ENCODE peak calls at places on chromosome 9, in four cellular contexts. Y is dorsolateral prefrontal cortex, S is NCI-H1105, H is upper lobe of left lung. G is an unnamed sample.

GRCh38 chr9:106025449-106025848 is 331.1 kb downstream of the TMEM38B start:
- DNase-seq in Y (no peak), H (no peak), S (no peak), G (no peak)

GRCh38 chr9:27385606-27386005 is 88.7 kb upstream of the EQTN start:
- DNase-seq in H (peak; percentile 60), S (peak; percentile 86), Y (no peak), G (no peak)

GRCh38 chr9:95311956-95312355 is 5.6 kb downstream of the FANCC start:
- DNase-seq in H (no peak), S (no peak), Y (no peak), G (no peak)

GRCh38 chr9:92920437-92920836 is 26.9 kb upstream of the FGD3 start:
- DNase-seq in Y (no peak), S (no peak), H (no peak), G (no peak)

GRCh38 chr9:33924978-33925797 is 108.2 kb downstream of the UBE2R2 start:
- DNase-seq in H (no peak), Y (no peak), S (peak; percentile 2), G (peak; percentile 70)

GRCh38 chr9:91832322-91832721 is 117.7 kb downstream of the ROR2 start:
- DNase-seq in H (no peak), Y (no peak), S (no peak), G (no peak)

GRCh38 chr9:95504053-95504963 is 12.5 kb downstream of the PTCH1 start:
- DNase-seq in S (no peak), Y (no peak), H (peak; percentile 48), G (no peak)

GRCh38 chr9:95726756-95727155 is 148.7 kb upstream of the ERCC6L2 start:
- DNase-seq in S (peak; percentile 21), H (no peak), Y (no peak), G (no peak)

GRCh38 chr9:36149197-36149596 is 12.7 kb downstream of the GLIPR2 start:
- DNase-seq in H (no peak), S (no peak), Y (no peak), G (no peak)

GRCh38 chr9:18238254-18238653 is 235.7 kb upstream of the ADAMTSL1 start:
- DNase-seq in Y (no peak), H (no peak), S (no peak), G (no peak)

GRCh38 chr9:100352201-100352726 is 478 bp downstream of the TEX10 start:
- DNase-seq in S (no peak), Y (peak; percentile 24), H (peak; percentile 24), G (peak; percentile 28)

GRCh38 chr9:121662896-121663580 is 11.6 kb downstream of the DAB2IP start:
- DNase-seq in H (no peak), Y (no peak), S (no peak), G (no peak)

GRCh38 chr9:81562221-81563019 is 126.9 kb downstream of the TLE1 start:
- DNase-seq in Y (no peak), H (no peak), S (no peak), G (no peak)

GRCh38 chr9:76369583-76369982 is 24.6 kb downstream of the RFK start:
- DNase-seq in Y (no peak), H (peak; percentile 30), S (peak; percentile 89), G (no peak)

GRCh38 chr9:114300846-114301797 is 21.8 kb upstream of the ORM1 start:
- DNase-seq in S (no peak), Y (peak; percentile 6), H (peak; percentile 7), G (no peak)

GRCh38 chr9:21395778-21396717 is 10.8 kb upstream of the IFNA2 start:
- DNase-seq in H (peak; percentile 53), S (peak; percentile 17), Y (peak; percentile 65), G (peak; percentile 31)

GRCh38 chr9:86902606-86903460 is 44.5 kb downstream of the GAS1 start:
- DNase-seq in S (no peak), Y (no peak), H (no peak), G (no peak)

GRCh38 chr9:109584205-109584604 is 86.1 kb upstream of the PTPN3 start:
- DNase-seq in H (no peak), Y (no peak), S (no peak), G (no peak)

GRCh38 chr9:81293651-81294050 is 395.7 kb downstream of the TLE1 start:
- DNase-seq in S (no peak), Y (no peak), H (no peak), G (no peak)

G was measured in hypothalamus.